ENCODE peak calls at places on chromosomes 11 and 22, in nine cellular contexts. E is erythroblast; C is activated CD4-positive, alpha-beta T cell treated with anti-CD3 and anti-CD28 coated beads for 4 hours; O is left kidney; N is NCI-H1092; B is Right ventricle myocardium superior; K is HepG2; I is stimulated activated CD4-positive, alpha-beta T cell treated with anti-CD3 and anti-CD28 coated beads, Interleukin-4, amount 100 ng/mL, for 48 hours; A is retinal pigment epithelial cell. Q is an unnamed sample.

GRCh38 chr11:64935634-64936081 is at the start of gene GPHA2:
- DNase-seq in N (peak; percentile 16), K (peak; percentile 68), A (no peak), I (no peak), E (no peak), C (no peak), B (no peak), O (peak; percentile 91), Q (no peak)

GRCh38 chr11:94521684-94522083 is 9.4 kb downstream of the C11orf97 start:
- DNase-seq in A (no peak), O (peak; percentile 22), E (peak; percentile 5), B (no peak), N (no peak), C (no peak), K (peak; percentile 16), I (no peak), Q (peak; percentile 36)

GRCh38 chr11:13260963-13261599 is 16.5 kb upstream of the BMAL1 start:
- DNase-seq in I (no peak), C (no peak), K (no peak), O (no peak), B (peak; percentile 48), N (no peak), E (no peak), A (no peak), Q (no peak)

GRCh38 chr11:110805764-110806163 is 93.5 kb upstream of the ARHGAP20 start:
- DNase-seq in A (no peak), K (no peak), B (no peak), O (peak; percentile 77), E (no peak), N (no peak), I (no peak), C (no peak), Q (no peak)

GRCh38 chr11:96306933-96307747 is 35.9 kb downstream of the MAML2 start:
- DNase-seq in O (peak; percentile 98), E (peak; percentile 12), K (peak; percentile 81), C (no peak), B (peak; percentile 64), N (peak; percentile 78), I (no peak), A (peak; percentile 99), Q (peak; percentile 40)

GRCh38 chr11:74418509-74418895 is 20.3 kb upstream of the PGM2L1 start:
- DNase-seq in O (no peak), E (no peak), K (peak; percentile 6), C (no peak), B (no peak), N (no peak), A (no peak), I (no peak), Q (no peak)

GRCh38 chr22:39937881-39938280 is 22.3 kb upstream of the TMA7B start:
- DNase-seq in E (no peak), I (no peak), B (no peak), A (no peak), N (no peak), K (no peak), O (no peak), C (no peak), Q (no peak)

GRCh38 chr11:94067010-94067409 is 45.9 kb downstream of the HEPHL1 start:
- DNase-seq in E (peak; percentile 26), C (no peak), A (no peak), I (no peak), N (no peak), B (no peak), O (peak; percentile 6), K (no peak), Q (no peak)

GRCh38 chr22:28268176-28268575 is 349.1 kb upstream of the PITPNB start:
- DNase-seq in O (no peak), I (no peak), N (no peak), K (no peak), C (no peak), A (no peak), E (no peak), B (no peak), Q (no peak)

GRCh38 chr11:124793466-124794278 is 6.5 kb downstream of the MSANTD2 start:
- DNase-seq in K (peak; percentile 51), C (peak; percentile 11), N (peak; percentile 19), O (peak; percentile 78), A (no peak), I (no peak), E (peak; percentile 76), B (no peak), Q (peak; percentile 94)